ENCODE peak calls at places on chromosomes 16 and 17, in seven cellular contexts. One of them, this sample, is unnamed.
A peak's percentile ranks its signal among the peaks of the same experiment; 100 is the strongest.

GRCh38 chr17:42673885-42674754 is 2.7 kb downstream of the PLEKHH3 start:
- DNase-seq in left ventricle myocardium inferior: peak; percentile 77
- DNase-seq in sigmoid colon: peak; percentile 89
- DNase-seq in AG04450: no peak
- DNase-seq in mammary epithelial cell: peak; percentile 31
- DNase-seq in HCT116: no peak
- DNase-seq in GM23338: peak; percentile 91
- DNase-seq in this sample: no peak

GRCh38 chr17:57999496-58000017 is 7.5 kb downstream of the SRSF1 start:
- DNase-seq in left ventricle myocardium inferior: no peak
- DNase-seq in mammary epithelial cell: peak; percentile 48
- DNase-seq in AG04450: peak; percentile 57
- DNase-seq in HCT116: peak; percentile 80
- DNase-seq in sigmoid colon: no peak
- DNase-seq in GM23338: peak; percentile 89
- DNase-seq in this sample: no peak

GRCh38 chr16:48366165-48367093 is 18.8 kb downstream of the SIAH1 start:
- DNase-seq in sigmoid colon: peak; percentile 79
- DNase-seq in AG04450: peak; percentile 70
- DNase-seq in mammary epithelial cell: peak; percentile 85
- DNase-seq in GM23338: peak; percentile 76
- DNase-seq in left ventricle myocardium inferior: no peak
- DNase-seq in HCT116: peak; percentile 80
- DNase-seq in this sample: peak; percentile 86

GRCh38 chr17:38577244-38577643 is 28.5 kb downstream of the SRCIN1 start:
- DNase-seq in AG04450: no peak
- DNase-seq in left ventricle myocardium inferior: no peak
- DNase-seq in mammary epithelial cell: no peak
- DNase-seq in GM23338: no peak
- DNase-seq in HCT116: no peak
- DNase-seq in sigmoid colon: no peak
- DNase-seq in this sample: no peak

GRCh38 chr16:57620316-57621231 is 7.9 kb upstream of the ADGRG1 start:
- DNase-seq in HCT116: no peak
- DNase-seq in sigmoid colon: peak; percentile 49
- DNase-seq in GM23338: peak; percentile 46
- DNase-seq in AG04450: no peak
- DNase-seq in mammary epithelial cell: peak; percentile 71
- DNase-seq in left ventricle myocardium inferior: no peak
- DNase-seq in this sample: no peak

GRCh38 chr17:74190807-74191206 is 12.7 kb upstream of the RPL38 start:
- DNase-seq in AG04450: no peak
- DNase-seq in HCT116: no peak
- DNase-seq in mammary epithelial cell: no peak
- DNase-seq in GM23338: peak; percentile 69
- DNase-seq in left ventricle myocardium inferior: no peak
- DNase-seq in sigmoid colon: no peak
- DNase-seq in this sample: no peak

GRCh38 chr17:12745481-12745880 is 43.8 kb upstream of the ARHGAP44 start:
- DNase-seq in GM23338: no peak
- DNase-seq in left ventricle myocardium inferior: no peak
- DNase-seq in sigmoid colon: no peak
- DNase-seq in mammary epithelial cell: no peak
- DNase-seq in AG04450: no peak
- DNase-seq in HCT116: no peak
- DNase-seq in this sample: no peak

GRCh38 chr16:88005148-88005547 is 53.9 kb downstream of the BANP start:
- DNase-seq in GM23338: peak; percentile 76
- DNase-seq in mammary epithelial cell: no peak
- DNase-seq in left ventricle myocardium inferior: no peak
- DNase-seq in AG04450: no peak
- DNase-seq in sigmoid colon: peak; percentile 48
- DNase-seq in HCT116: no peak
- DNase-seq in this sample: no peak

GRCh38 chr16:50502616-50503000 is 45.6 kb upstream of the NKD1 start:
- DNase-seq in AG04450: no peak
- DNase-seq in HCT116: no peak
- DNase-seq in sigmoid colon: no peak
- DNase-seq in left ventricle myocardium inferior: no peak
- DNase-seq in mammary epithelial cell: no peak
- DNase-seq in GM23338: no peak
- DNase-seq in this sample: no peak

GRCh38 chr17:63961355-63962207 is 11.1 kb downstream of the SCN4A start:
- DNase-seq in GM23338: peak; percentile 99
- DNase-seq in left ventricle myocardium inferior: peak; percentile 56
- DNase-seq in sigmoid colon: peak; percentile 86
- DNase-seq in HCT116: peak; percentile 92
- DNase-seq in mammary epithelial cell: peak; percentile 11
- DNase-seq in AG04450: no peak
- DNase-seq in this sample: no peak

GRCh38 chr17:44197980-44198720 is 1.5 kb downstream of the ATXN7L3 start:
- DNase-seq in AG04450: no peak
- DNase-seq in mammary epithelial cell: peak; percentile 63
- DNase-seq in GM23338: peak; percentile 46
- DNase-seq in sigmoid colon: no peak
- DNase-seq in HCT116: peak; percentile 57
- DNase-seq in left ventricle myocardium inferior: no peak
- DNase-seq in this sample: no peak

GRCh38 chr17:3985800-3986199 is 21.6 kb upstream of the ATP2A3 start:
- DNase-seq in AG04450: no peak
- DNase-seq in mammary epithelial cell: no peak
- DNase-seq in left ventricle myocardium inferior: no peak
- DNase-seq in GM23338: no peak
- DNase-seq in sigmoid colon: no peak
- DNase-seq in HCT116: no peak
- DNase-seq in this sample: no peak

DNA sequence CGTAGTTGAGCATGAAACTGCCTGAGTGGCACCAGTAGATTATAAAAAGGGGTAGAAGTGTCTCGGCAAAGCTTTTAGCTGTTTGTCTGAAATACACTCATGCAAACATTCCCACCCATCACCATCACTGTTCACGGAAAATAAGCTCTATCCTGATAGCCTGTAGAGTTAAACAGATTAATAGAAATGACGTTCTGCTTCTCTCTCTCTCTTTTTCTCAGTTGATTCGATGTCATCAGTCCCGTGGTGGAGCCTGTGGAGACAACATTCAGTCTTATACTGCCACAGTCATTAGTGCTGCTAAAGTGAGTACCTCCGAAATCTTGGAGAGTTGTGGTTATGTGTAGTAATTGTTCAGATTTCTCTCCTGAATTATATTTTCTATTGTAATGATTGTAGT is 224.7 kb downstream of the BCAS3 start:
- DNase-seq in left ventricle myocardium inferior: no peak
- DNase-seq in HCT116: no peak
- DNase-seq in sigmoid colon: no peak
- DNase-seq in AG04450: no peak
- DNase-seq in GM23338: no peak
- DNase-seq in mammary epithelial cell: no peak
- DNase-seq in this sample: no peak
- H3K4me3 ChIP-seq in left ventricle myocardium inferior: no peak overlapping the region
- H3K4me3 ChIP-seq in HCT116: no peak overlapping the region
- H3K4me3 ChIP-seq in sigmoid colon: no peak overlapping the region
- H3K4me3 ChIP-seq in AG04450: no peak overlapping the region
- H3K4me3 ChIP-seq in GM23338: no peak overlapping the region
- H3K4me3 ChIP-seq in mammary epithelial cell: no peak overlapping the region
- H3K4me3 ChIP-seq in this sample: no peak overlapping the region

DNA sequence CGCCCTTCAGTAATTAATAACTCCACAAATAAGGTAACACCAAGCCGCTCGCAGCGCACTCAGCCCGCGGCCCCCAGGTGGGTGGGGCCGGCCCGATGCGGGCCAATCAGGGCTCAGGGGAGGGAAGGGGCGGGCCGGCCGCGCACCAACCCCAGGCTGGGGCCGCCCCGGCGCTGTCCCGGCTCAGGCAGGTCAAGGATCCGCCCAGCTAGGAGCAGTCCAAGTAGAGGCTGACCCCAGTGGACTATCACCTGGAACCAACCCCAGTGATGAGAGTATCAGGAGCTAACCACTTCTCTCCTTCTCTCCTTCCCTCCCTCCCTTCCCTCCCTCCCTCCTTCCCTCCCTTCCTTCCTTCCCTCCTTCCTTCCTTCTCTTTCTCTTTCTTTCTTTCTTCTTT is 110.8 kb downstream of the C16orf78 start:
- DNase-seq in AG04450: no peak
- DNase-seq in GM23338: peak; percentile 87
- DNase-seq in left ventricle myocardium inferior: peak; percentile 76
- DNase-seq in sigmoid colon: peak; percentile 91
- DNase-seq in HCT116: no peak
- DNase-seq in mammary epithelial cell: no peak
- DNase-seq in this sample: no peak
- H3K4me3 ChIP-seq in AG04450: no peak overlapping the region
- H3K4me3 ChIP-seq in GM23338: peak overlapping the region; percentile 47
- H3K4me3 ChIP-seq in left ventricle myocardium inferior: peak overlapping the region; percentile 50
- H3K4me3 ChIP-seq in sigmoid colon: peak overlapping the region; percentile 43
- H3K4me3 ChIP-seq in HCT116: no peak overlapping the region
- H3K4me3 ChIP-seq in mammary epithelial cell: no peak overlapping the region
- H3K4me3 ChIP-seq in this sample: no peak overlapping the region

GRCh38 chr16:1983053-1983543 is 895 bp upstream of the GFER start:
- DNase-seq in left ventricle myocardium inferior: no peak
- DNase-seq in HCT116: no peak
- DNase-seq in sigmoid colon: no peak
- DNase-seq in mammary epithelial cell: no peak
- DNase-seq in AG04450: no peak
- DNase-seq in GM23338: no peak
- DNase-seq in this sample: no peak

GRCh38 chr16:1984347-1985225 is 593 bp downstream of the GFER start:
- DNase-seq in HCT116: no peak
- DNase-seq in sigmoid colon: no peak
- DNase-seq in left ventricle myocardium inferior: no peak
- DNase-seq in AG04450: no peak
- DNase-seq in GM23338: peak; percentile 70
- DNase-seq in mammary epithelial cell: peak; percentile 6
- DNase-seq in this sample: no peak

GRCh38 chr16:1983544-1984346 is at the start of gene GFER:
- DNase-seq in AG04450: peak; percentile 72
- DNase-seq in left ventricle myocardium inferior: peak; percentile 92
- DNase-seq in sigmoid colon: peak; percentile 94
- DNase-seq in mammary epithelial cell: peak; percentile 82
- DNase-seq in GM23338: peak; percentile 98
- DNase-seq in HCT116: peak; percentile 85
- DNase-seq in this sample: peak; percentile 70

GRCh38 chr16:1987198-1987597 is 2.6 kb upstream of the SYNGR3 start:
- DNase-seq in AG04450: no peak
- DNase-seq in sigmoid colon: no peak
- DNase-seq in left ventricle myocardium inferior: no peak
- DNase-seq in HCT116: no peak
- DNase-seq in GM23338: no peak
- DNase-seq in mammary epithelial cell: no peak
- DNase-seq in this sample: no peak

DNA sequence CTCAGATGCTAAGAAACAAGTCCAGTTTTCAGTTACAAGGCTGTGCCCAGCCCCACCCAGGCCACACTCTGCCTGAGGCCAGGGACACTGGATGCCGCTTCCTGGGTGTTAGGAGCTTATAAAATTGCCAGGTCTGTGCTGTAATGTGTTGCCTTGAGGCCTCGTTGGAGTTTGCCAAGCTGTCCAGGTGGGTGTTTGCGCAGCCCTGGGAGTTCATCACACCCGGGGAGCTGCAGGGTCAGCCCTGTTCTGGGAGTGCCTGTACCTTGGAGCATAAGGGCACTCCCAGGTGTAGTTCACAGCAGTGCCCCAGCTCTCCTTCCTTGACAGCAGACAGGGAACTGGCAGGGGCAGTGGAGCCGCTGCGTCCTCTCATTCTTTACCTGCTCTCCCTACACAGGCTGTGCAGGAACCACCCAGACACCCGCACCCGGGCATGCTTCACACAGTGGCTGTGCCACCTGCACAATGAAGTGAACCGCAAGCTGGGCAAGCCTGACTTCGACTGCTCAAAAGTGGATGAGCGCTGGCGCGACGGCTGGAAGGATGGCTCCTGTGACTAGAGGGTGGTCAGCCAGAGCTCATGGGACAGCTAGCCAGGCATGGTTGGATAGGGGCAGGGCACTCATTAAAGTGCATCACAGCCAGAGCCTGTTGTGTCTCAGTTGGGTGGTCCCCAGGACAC is 1.6 kb downstream of the GFER start:
- DNase-seq in AG04450: no peak
- DNase-seq in mammary epithelial cell: no peak
- DNase-seq in GM23338: no peak
- DNase-seq in left ventricle myocardium inferior: no peak
- DNase-seq in sigmoid colon: no peak
- DNase-seq in HCT116: no peak
- DNase-seq in this sample: no peak
- H3K4me3 ChIP-seq in AG04450: peak overlapping the region; percentile 74
- H3K4me3 ChIP-seq in mammary epithelial cell: no peak overlapping the region
- H3K4me3 ChIP-seq in GM23338: peak overlapping the region; percentile 95
- H3K4me3 ChIP-seq in left ventricle myocardium inferior: peak overlapping the region; percentile 88
- H3K4me3 ChIP-seq in sigmoid colon: no peak overlapping the region
- H3K4me3 ChIP-seq in HCT116: peak overlapping the region; percentile 97
- H3K4me3 ChIP-seq in this sample: peak overlapping the region; percentile 71

GRCh38 chr17:28404461-28404811 is 1.6 kb downstream of the SLC46A1 start:
- DNase-seq in GM23338: no peak
- DNase-seq in left ventricle myocardium inferior: no peak
- DNase-seq in HCT116: no peak
- DNase-seq in sigmoid colon: no peak
- DNase-seq in AG04450: no peak
- DNase-seq in mammary epithelial cell: no peak
- DNase-seq in this sample: no peak
- H3K4me3 ChIP-seq in GM23338: no peak overlapping the region
- H3K4me3 ChIP-seq in left ventricle myocardium inferior: peak overlapping the region; percentile 91
- H3K4me3 ChIP-seq in HCT116: no peak overlapping the region
- H3K4me3 ChIP-seq in sigmoid colon: peak overlapping the region; percentile 84
- H3K4me3 ChIP-seq in AG04450: no peak overlapping the region
- H3K4me3 ChIP-seq in mammary epithelial cell: peak overlapping the region; percentile 6
- H3K4me3 ChIP-seq in this sample: no peak overlapping the region

GRCh38 chr17:50209472-50210248 is 8.2 kb upstream of the COL1A1 start:
- DNase-seq in HCT116: no peak
- DNase-seq in AG04450: peak; percentile 100
- DNase-seq in mammary epithelial cell: no peak
- DNase-seq in left ventricle myocardium inferior: peak; percentile 90
- DNase-seq in GM23338: peak; percentile 80
- DNase-seq in sigmoid colon: peak; percentile 99
- DNase-seq in this sample: peak; percentile 100
- H3K4me3 ChIP-seq in HCT116: peak overlapping the region; percentile 10
- H3K4me3 ChIP-seq in AG04450: peak overlapping the region; percentile 57
- H3K4me3 ChIP-seq in mammary epithelial cell: no peak overlapping the region
- H3K4me3 ChIP-seq in left ventricle myocardium inferior: no peak overlapping the region
- H3K4me3 ChIP-seq in GM23338: peak overlapping the region; percentile 32
- H3K4me3 ChIP-seq in sigmoid colon: peak overlapping the region; percentile 27
- H3K4me3 ChIP-seq in this sample: peak overlapping the region; percentile 31

GRCh38 chr16:11328172-11329079 is 16.8 kb upstream of the RMI2 start:
- DNase-seq in mammary epithelial cell: peak; percentile 74
- DNase-seq in GM23338: peak; percentile 99
- DNase-seq in AG04450: peak; percentile 90
- DNase-seq in sigmoid colon: peak; percentile 93
- DNase-seq in HCT116: peak; percentile 62
- DNase-seq in left ventricle myocardium inferior: peak; percentile 70
- DNase-seq in this sample: peak; percentile 73
- H3K4me3 ChIP-seq in mammary epithelial cell: no peak overlapping the region
- H3K4me3 ChIP-seq in GM23338: peak overlapping the region; percentile 34
- H3K4me3 ChIP-seq in AG04450: peak overlapping the region; percentile 43
- H3K4me3 ChIP-seq in sigmoid colon: no peak overlapping the region
- H3K4me3 ChIP-seq in HCT116: peak overlapping the region; percentile 37
- H3K4me3 ChIP-seq in left ventricle myocardium inferior: no peak overlapping the region
- H3K4me3 ChIP-seq in this sample: peak overlapping the region; percentile 29

This sample was measured in skeletal muscle cell.